ENCODE peak calls at places on chromosomes 4 and X, in six cellular contexts. W is GM04504; R is stimulated activated CD4-positive, alpha-beta T cell treated with anti-CD3 and anti-CD28 coated beads, Interleukin-1b, Interleukin-23, amount 100 ng/mL, for 24 hours; L is activated B cell treated with CpG ODN at 0.5 μM for 24 hours; T is NB4; D is activated CD8-positive, alpha-beta memory T cell treated with anti-CD3 and anti-CD28 coated beads for 48 hours. F is an unnamed sample.

GRCh38 chr4:151173751-151174325 is 74.4 kb downstream of the RPS3A start:
- DNase-seq in W (no peak), L (no peak), R (no peak), T (no peak), D (no peak), F (no peak)

GRCh38 chrX:46340696-46341095 is 204.5 kb downstream of the ZNF674 start:
- DNase-seq in R (no peak), D (no peak), L (no peak), T (no peak), W (no peak), F (no peak)

GRCh38 chr4:80266267-80266901 is at the start of gene FGF5:
- DNase-seq in R (no peak), W (peak), D (no peak), L (peak), T (peak), F (peak)

GRCh38 chr4:20430555-20430954 is 178.8 kb downstream of the SLIT2 start:
- DNase-seq in W (no peak), L (no peak), D (no peak), T (no peak), R (no peak), F (no peak)

GRCh38 chr4:16916719-16917337 is 18.4 kb upstream of the LDB2 start:
- DNase-seq in L (no peak), R (peak), D (peak), W (no peak), T (peak), F (peak)

GRCh38 chr4:112231779-112232713 is at the start of gene AP1AR:
- DNase-seq in L (peak), T (peak), W (peak), R (peak), D (peak), F (peak)

GRCh38 chrX:106481341-106481740 is 130.4 kb upstream of the RADX start:
- DNase-seq in W (peak), D (no peak), L (no peak), T (peak), R (no peak), F (peak)

GRCh38 chr4:140000232-140000631 is 153.8 kb downstream of the MAML3 start:
- DNase-seq in T (no peak), W (no peak), R (no peak), D (no peak), L (no peak), F (no peak)

GRCh38 chr4:15004701-15005301 is 2.5 kb downstream of the CPEB2 start:
- DNase-seq in T (peak), L (peak), W (peak), R (no peak), D (peak), F (peak)

GRCh38 chr4:56134272-56134671 is 185.5 kb downstream of the CEP135 start:
- DNase-seq in D (no peak), W (no peak), L (no peak), T (no peak), R (no peak), F (peak)

GRCh38 chr4:6179362-6179761 is 21.0 kb downstream of the JAKMIP1 start:
- DNase-seq in R (no peak), W (no peak), D (no peak), T (no peak), L (no peak), F (no peak)

GRCh38 chr4:76447326-76447954 is 12.4 kb downstream of the SHROOM3 start:
- DNase-seq in L (no peak), T (no peak), D (no peak), W (no peak), R (no peak), F (no peak)

GRCh38 chr4:47642985-47643745 is 158.1 kb downstream of the ATP10D start:
- DNase-seq in R (no peak), W (peak), D (no peak), T (no peak), L (no peak), F (no peak)

GRCh38 chr4:11843340-11843739 is 414.6 kb upstream of the HS3ST1 start:
- DNase-seq in R (no peak), W (no peak), L (no peak), T (peak), D (no peak), F (peak)

GRCh38 chrX:136878423-136878822 is 2.1 kb downstream of the RBMX start:
- DNase-seq in T (no peak), W (no peak), D (no peak), L (no peak), R (no peak), F (no peak)